ENCODE peak calls at places on chromosomes 6 and 20, in seven cellular contexts. T is activated T-helper 1 cell treated with anti-CD3 and anti-CD28 coated beads, Interleukin-12 subunit alpha, Interleukin-12 subunit beta, Interleukin-2, Interleukin-4 antibody, amounts not matched to agents 30 ng/mL and 10 ng/mL and 1 ng/mL, durations not matched to agents 14 hours and 24 hours and 36 hours; R is lung; Q is HTR-8/SVneo; H is fibroblast of the conjunctiva; M is activated effector memory CD4-positive, alpha-beta T cell treated with anti-CD3 and anti-CD28 coated beads, Interleukin-2, amount 50 U/mL, for 16 hours; Z is NCI-H69. Y is an unnamed sample.

GRCh38 chr20:39874049-39874893 is 814.8 kb downstream of the MAFB start:
- DNase-seq in M (no peak), R (peak; percentile 67), Z (peak; percentile 87), Q (peak; percentile 53), T (peak; percentile 0), H (peak; percentile 81), Y (peak; percentile 41)

GRCh38 chr20:23143098-23143497 is 57.0 kb upstream of the CD93 start:
- DNase-seq in R (no peak), H (no peak), Q (peak; percentile 75), Z (peak; percentile 68), T (peak; percentile 32), M (peak; percentile 48), Y (no peak)

GRCh38 chr6:4613795-4614194 is 162.4 kb upstream of the CDYL start:
- DNase-seq in H (no peak), M (no peak), Z (no peak), T (no peak), R (no peak), Q (no peak), Y (no peak)

GRCh38 chr20:18056174-18057105 is 1.3 kb downstream of the OVOL2 start:
- DNase-seq in M (peak; percentile 51), Z (peak; percentile 94), T (no peak), Q (no peak), H (no peak), R (peak; percentile 31), Y (peak; percentile 18)

GRCh38 chr6:70345619-70346018 is 42.7 kb upstream of the COL9A1 start:
- DNase-seq in R (no peak), Z (no peak), T (no peak), Q (no peak), H (no peak), M (no peak), Y (no peak)

GRCh38 chr6:136763255-136763654 is 29.0 kb downstream of the MAP3K5 start:
- DNase-seq in T (no peak), Z (no peak), R (no peak), Q (no peak), M (no peak), H (no peak), Y (no peak)

GRCh38 chr20:41004561-41005360 is 23.9 kb upstream of the TOP1 start:
- DNase-seq in H (no peak), M (no peak), Q (no peak), R (no peak), T (no peak), Z (peak; percentile 48), Y (no peak)

GRCh38 chr6:166542580-166542912 is 43.9 kb downstream of the RAMACL start:
- DNase-seq in Q (peak; percentile 9), Z (no peak), R (peak; percentile 42), H (no peak), T (no peak), M (no peak), Y (no peak)

GRCh38 chr6:6832439-6832838 is 243.9 kb downstream of the LY86 start:
- DNase-seq in Q (no peak), Z (no peak), M (no peak), R (no peak), T (no peak), H (no peak), Y (no peak)

GRCh38 chr6:41500561-41500960 is 45.6 kb upstream of the FOXP4 start:
- DNase-seq in M (no peak), R (no peak), T (no peak), Z (no peak), H (no peak), Q (no peak), Y (no peak)

GRCh38 chr6:124393536-124393935 is 568.7 kb upstream of the RNF217 start:
- DNase-seq in Q (no peak), R (no peak), M (no peak), Z (peak; percentile 40), H (no peak), T (no peak), Y (no peak)

GRCh38 chr20:62752181-62752670 is 43.6 kb downstream of the NTSR1 start:
- DNase-seq in H (no peak), R (no peak), Z (no peak), T (no peak), Q (no peak), M (no peak), Y (no peak)

GRCh38 chr6:166553563-166554271 is 32.8 kb downstream of the RAMACL start:
- DNase-seq in H (peak; percentile 59), Q (no peak), M (no peak), Z (no peak), R (no peak), T (no peak), Y (no peak)

Y was measured in GM19239.